ENCODE peak calls at places on chromosomes 11 and 22, in seven cellular contexts. One of them, this sample, is unnamed.

GRCh38 chr11:43632171-43632570 is 48.4 kb upstream of the HSD17B12 start:
- DNase-seq in psoas muscle: no peak
- DNase-seq in activated T-cell treated with anti-CD3 and anti-CD28 coated beads, Interleukin-2, amount 50 U/mL, for 1 hour: no peak
- DNase-seq in HFFc6: peak
- DNase-seq in NB4: no peak
- DNase-seq in astrocyte of the cerebellum: no peak
- DNase-seq in GM12865: no peak
- DNase-seq in this sample: peak

GRCh38 chr22:19508024-19508776 is 16.0 kb downstream of the CLDN5 start:
- DNase-seq in psoas muscle: no peak
- DNase-seq in activated T-cell treated with anti-CD3 and anti-CD28 coated beads, Interleukin-2, amount 50 U/mL, for 1 hour: no peak
- DNase-seq in HFFc6: no peak
- DNase-seq in NB4: no peak
- DNase-seq in astrocyte of the cerebellum: no peak
- DNase-seq in GM12865: no peak
- DNase-seq in this sample: no peak

GRCh38 chr22:36010913-36011312 is 17.7 kb downstream of the RBFOX2 start:
- DNase-seq in psoas muscle: no peak
- DNase-seq in activated T-cell treated with anti-CD3 and anti-CD28 coated beads, Interleukin-2, amount 50 U/mL, for 1 hour: no peak
- DNase-seq in HFFc6: peak
- DNase-seq in NB4: no peak
- DNase-seq in astrocyte of the cerebellum: no peak
- DNase-seq in GM12865: no peak
- DNase-seq in this sample: peak

GRCh38 chr11:64294665-64295289 is 3.7 kb downstream of the KCNK4 start:
- DNase-seq in psoas muscle: no peak
- DNase-seq in activated T-cell treated with anti-CD3 and anti-CD28 coated beads, Interleukin-2, amount 50 U/mL, for 1 hour: no peak
- DNase-seq in HFFc6: no peak
- DNase-seq in NB4: no peak
- DNase-seq in astrocyte of the cerebellum: no peak
- DNase-seq in GM12865: no peak
- DNase-seq in this sample: no peak

GRCh38 chr11:73402834-73403185 is 26.6 kb downstream of the RELT start:
- DNase-seq in psoas muscle: no peak
- DNase-seq in activated T-cell treated with anti-CD3 and anti-CD28 coated beads, Interleukin-2, amount 50 U/mL, for 1 hour: no peak
- DNase-seq in HFFc6: no peak
- DNase-seq in NB4: peak
- DNase-seq in astrocyte of the cerebellum: no peak
- DNase-seq in GM12865: peak
- DNase-seq in this sample: no peak

GRCh38 chr22:37254206-37254866 is 10.3 kb upstream of the RAC2 start:
- DNase-seq in psoas muscle: no peak
- DNase-seq in activated T-cell treated with anti-CD3 and anti-CD28 coated beads, Interleukin-2, amount 50 U/mL, for 1 hour: no peak
- DNase-seq in HFFc6: peak
- DNase-seq in NB4: no peak
- DNase-seq in astrocyte of the cerebellum: peak
- DNase-seq in GM12865: no peak
- DNase-seq in this sample: peak

GRCh38 chr11:64358536-64358906 is 441 bp upstream of the RPS6KA4 start:
- DNase-seq in psoas muscle: no peak
- DNase-seq in activated T-cell treated with anti-CD3 and anti-CD28 coated beads, Interleukin-2, amount 50 U/mL, for 1 hour: no peak
- DNase-seq in HFFc6: no peak
- DNase-seq in NB4: no peak
- DNase-seq in astrocyte of the cerebellum: no peak
- DNase-seq in GM12865: no peak
- DNase-seq in this sample: no peak

GRCh38 chr11:35178862-35179261 is 39.9 kb downstream of the CD44 start:
- DNase-seq in psoas muscle: no peak
- DNase-seq in activated T-cell treated with anti-CD3 and anti-CD28 coated beads, Interleukin-2, amount 50 U/mL, for 1 hour: no peak
- DNase-seq in HFFc6: no peak
- DNase-seq in NB4: peak
- DNase-seq in astrocyte of the cerebellum: no peak
- DNase-seq in GM12865: no peak
- DNase-seq in this sample: peak

GRCh38 chr22:22546490-22546889 is 12.6 kb downstream of the PRAME start:
- DNase-seq in psoas muscle: no peak
- DNase-seq in activated T-cell treated with anti-CD3 and anti-CD28 coated beads, Interleukin-2, amount 50 U/mL, for 1 hour: no peak
- DNase-seq in HFFc6: no peak
- DNase-seq in NB4: peak
- DNase-seq in astrocyte of the cerebellum: no peak
- DNase-seq in GM12865: no peak
- DNase-seq in this sample: no peak

GRCh38 chr11:95453616-95454118 is 222.7 kb upstream of the SESN3 start:
- DNase-seq in psoas muscle: no peak
- DNase-seq in activated T-cell treated with anti-CD3 and anti-CD28 coated beads, Interleukin-2, amount 50 U/mL, for 1 hour: no peak
- DNase-seq in HFFc6: no peak
- DNase-seq in NB4: no peak
- DNase-seq in astrocyte of the cerebellum: no peak
- DNase-seq in GM12865: no peak
- DNase-seq in this sample: no peak